ENCODE peak calls at places on chromosome 18, in ten cellular contexts. F, Y, U, W, Q, P, J, X, I and S are unnamed samples.

GRCh38 chr18:45071959-45072358 is 391.3 kb downstream of the SETBP1 start:
- DNase-seq in F (no peak), Y (no peak), U (no peak), W (no peak), Q (no peak), P (no peak), J (no peak), X (no peak), I (no peak), S (no peak)

GRCh38 chr18:39414009-39414700 is 1848.6 kb upstream of the CELF4 start:
- DNase-seq in F (no peak), Y (peak), U (no peak), W (peak), Q (no peak), P (no peak), J (no peak), X (no peak), I (no peak), S (peak)

GRCh38 chr18:61833978-61834377 is 58.8 kb downstream of the RNF152 start:
- DNase-seq in F (no peak), Y (peak), U (no peak), W (peak), Q (no peak), P (no peak), J (no peak), X (no peak), I (no peak), S (peak)

GRCh38 chr18:40987581-40987980 is 967.5 kb upstream of the PIK3C3 start:
- DNase-seq in F (no peak), Y (no peak), U (no peak), W (no peak), Q (no peak), P (no peak), J (no peak), X (no peak), I (no peak), S (no peak)

GRCh38 chr18:63823516-63824219 is 48.5 kb downstream of the SERPINB7 start:
- DNase-seq in F (no peak), Y (peak), U (peak), W (peak), Q (peak), P (no peak), J (no peak), X (peak), I (no peak), S (no peak)

GRCh38 chr18:28177828-28178635 is 1.1 kb upstream of the CDH2 start:
- DNase-seq in F (peak), Y (peak), U (no peak), W (peak), Q (no peak), P (peak), J (peak), X (no peak), I (no peak), S (peak)

GRCh38 chr18:75064513-75064905 is 144.4 kb downstream of the PTGR3 start:
- DNase-seq in F (no peak), Y (no peak), U (no peak), W (no peak), Q (no peak), P (no peak), J (no peak), X (no peak), I (no peak), S (no peak)

GRCh38 chr18:11324956-11325873 is 175.8 kb upstream of the PIEZO2 start:
- DNase-seq in F (no peak), Y (peak), U (no peak), W (peak), Q (no peak), P (no peak), J (no peak), X (no peak), I (no peak), S (peak)

GRCh38 chr18:57660961-57661360 is 39.3 kb upstream of the NARS1 start:
- DNase-seq in F (no peak), Y (peak), U (peak), W (peak), Q (no peak), P (no peak), J (no peak), X (no peak), I (no peak), S (peak)

GRCh38 chr18:2984703-2985261 is 28.2 kb downstream of the LPIN2 start:
- DNase-seq in F (no peak), Y (no peak), U (no peak), W (no peak), Q (no peak), P (no peak), J (no peak), X (peak), I (no peak), S (no peak)

GRCh38 chr18:58599106-58599505 is 29.8 kb downstream of the ALPK2 start:
- DNase-seq in F (no peak), Y (peak), U (no peak), W (no peak), Q (no peak), P (no peak), J (no peak), X (no peak), I (no peak), S (no peak)

GRCh38 chr18:51614033-51614432 is 416.6 kb upstream of the MEX3C start:
- DNase-seq in F (no peak), Y (peak), U (no peak), W (no peak), Q (no peak), P (no peak), J (no peak), X (no peak), I (no peak), S (no peak)

GRCh38 chr18:43271593-43272432 is 5.5 kb downstream of the SYT4 start:
- DNase-seq in F (peak), Y (peak), U (peak), W (peak), Q (no peak), P (peak), J (peak), X (peak), I (no peak), S (peak)

GRCh38 chr18:33269223-33269622 is 171.3 kb downstream of the CCDC178 start:
- DNase-seq in F (no peak), Y (no peak), U (no peak), W (no peak), Q (no peak), P (no peak), J (no peak), X (no peak), I (no peak), S (no peak)

GRCh38 chr18:43181711-43182110 is 66.2 kb upstream of the RIT2 start:
- DNase-seq in F (no peak), Y (no peak), U (no peak), W (no peak), Q (no peak), P (no peak), J (no peak), X (no peak), I (no peak), S (no peak)

GRCh38 chr18:75625966-75626365 is 198.5 kb upstream of the SMIM21 start:
- DNase-seq in F (no peak), Y (peak), U (no peak), W (peak), Q (no peak), P (no peak), J (no peak), X (no peak), I (no peak), S (peak)

GRCh38 chr18:42807852-42808251 is 307.6 kb downstream of the RIT2 start:
- DNase-seq in F (peak), Y (no peak), U (no peak), W (no peak), Q (no peak), P (no peak), J (no peak), X (no peak), I (no peak), S (no peak)

GRCh38 chr18:2848879-2849254 is 2.1 kb downstream of the EMILIN2 start:
- DNase-seq in F (no peak), Y (no peak), U (no peak), W (no peak), Q (no peak), P (no peak), J (no peak), X (no peak), I (no peak), S (no peak)

GRCh38 chr18:7370812-7371211 is 139.9 kb downstream of the LRRC30 start:
- DNase-seq in F (no peak), Y (no peak), U (peak), W (no peak), Q (no peak), P (no peak), J (peak), X (no peak), I (no peak), S (no peak)

GRCh38 chr18:43525149-43525548 is 247.9 kb upstream of the SYT4 start:
- DNase-seq in F (peak), Y (no peak), U (no peak), W (no peak), Q (no peak), P (no peak), J (no peak), X (no peak), I (no peak), S (peak)

GRCh38 chr18:55582325-55582724 is 5.7 kb downstream of the TCF4 start:
- DNase-seq in F (no peak), Y (no peak), U (no peak), W (no peak), Q (no peak), P (peak), J (no peak), X (no peak), I (no peak), S (no peak)

GRCh38 chr18:57561728-57562423 is 24.6 kb downstream of the FECH start:
- DNase-seq in F (peak), Y (peak), U (peak), W (peak), Q (no peak), P (no peak), J (peak), X (no peak), I (no peak), S (peak)

GRCh38 chr18:23716516-23716915 is 27.3 kb downstream of the LAMA3 start:
- DNase-seq in F (no peak), Y (peak), U (no peak), W (peak), Q (no peak), P (no peak), J (no peak), X (no peak), I (no peak), S (peak)

GRCh38 chr18:13530879-13531387 is 195.4 kb downstream of the FAM210A start:
- DNase-seq in F (no peak), Y (peak), U (peak), W (peak), Q (no peak), P (no peak), J (peak), X (peak), I (no peak), S (no peak)

GRCh38 chr18:54052732-54053131 is 171.7 kb downstream of the MBD2 start:
- DNase-seq in F (no peak), Y (no peak), U (no peak), W (no peak), Q (no peak), P (no peak), J (no peak), X (no peak), I (no peak), S (no peak)

GRCh38 chr18:62183578-62184195 is 3.2 kb downstream of the PIGN start:
- DNase-seq in F (peak), Y (peak), U (peak), W (peak), Q (no peak), P (peak), J (peak), X (peak), I (no peak), S (peak)

GRCh38 chr18:63155169-63155852 is 164.3 kb downstream of the BCL2 start:
- DNase-seq in F (no peak), Y (no peak), U (peak), W (no peak), Q (peak), P (peak), J (peak), X (peak), I (peak), S (peak)

GRCh38 chr18:45637546-45638327 is 22.5 kb downstream of the SLC14A2 start:
- DNase-seq in F (no peak), Y (no peak), U (no peak), W (peak), Q (no peak), P (no peak), J (no peak), X (no peak), I (no peak), S (no peak)

GRCh38 chr18:80159713-80160636 is 50.9 kb downstream of the ADNP2 start:
- DNase-seq in F (no peak), Y (no peak), U (no peak), W (peak), Q (peak), P (no peak), J (peak), X (no peak), I (no peak), S (no peak)

GRCh38 chr18:58337688-58338087 is 291.2 kb downstream of the ALPK2 start:
- DNase-seq in F (no peak), Y (peak), U (no peak), W (no peak), Q (no peak), P (no peak), J (no peak), X (peak), I (no peak), S (no peak)

GRCh38 chr18:59376351-59376935 is 17.4 kb upstream of the LMAN1 start:
- DNase-seq in F (no peak), Y (no peak), U (no peak), W (no peak), Q (no peak), P (no peak), J (no peak), X (no peak), I (no peak), S (no peak)

GRCh38 chr18:48031011-48031480 is 100.6 kb upstream of the SMAD2 start:
- DNase-seq in F (peak), Y (peak), U (peak), W (peak), Q (no peak), P (peak), J (peak), X (peak), I (no peak), S (peak)

GRCh38 chr18:69992776-69993175 is 45.1 kb upstream of the CD226 start:
- DNase-seq in F (peak), Y (peak), U (no peak), W (peak), Q (no peak), P (no peak), J (no peak), X (no peak), I (no peak), S (peak)

GRCh38 chr18:59228361-59228760 is 8.4 kb downstream of the GRP start:
- DNase-seq in F (no peak), Y (peak), U (no peak), W (peak), Q (no peak), P (no peak), J (no peak), X (no peak), I (no peak), S (no peak)

GRCh38 chr18:36572135-36572856 is 256.5 kb downstream of the TPGS2 start:
- DNase-seq in F (peak), Y (peak), U (peak), W (peak), Q (no peak), P (peak), J (peak), X (peak), I (no peak), S (peak)